ENCODE peak calls at places on chromosomes 16 and 17, in eight cellular contexts. X, D, A, B, L, S, M and J are unnamed samples.

GRCh38 chr17:75721463-75722011 is 278 bp downstream of the ITGB4 start:
- DNase-seq in X (no peak), A (no peak), M (peak; percentile 76), S (no peak), B (no peak), D (no peak), L (no peak), J (no peak)

GRCh38 chr16:62077998-62078397 is 41.8 kb upstream of the CDH8 start:
- DNase-seq in M (no peak), S (peak; percentile 40), D (peak; percentile 14), B (no peak), L (no peak), A (no peak), X (no peak), J (no peak)

GRCh38 chr16:85492617-85492957 is 120.5 kb upstream of the GSE1 start:
- DNase-seq in L (no peak), S (no peak), B (no peak), M (no peak), A (no peak), X (no peak), D (no peak), J (no peak)

GRCh38 chr17:50372708-50373556 is at the start of the genes EME1 and MRPL27:
- DNase-seq in D (peak; percentile 64), L (peak; percentile 55), M (peak; percentile 98), S (peak; percentile 74), B (peak; percentile 79), A (peak; percentile 85), X (peak; percentile 90), J (peak; percentile 68)

GRCh38 chr17:42928714-42929496 is 28.3 kb downstream of the G6PC1 start:
- DNase-seq in A (no peak), X (peak; percentile 66), L (peak; percentile 66), M (peak; percentile 95), D (peak; percentile 8), S (peak; percentile 21), B (no peak), J (peak; percentile 68)

GRCh38 chr17:73089322-73089721 is 3.2 kb downstream of the SLC39A11 start:
- DNase-seq in X (no peak), L (no peak), M (no peak), D (no peak), B (no peak), A (no peak), S (no peak), J (no peak)

GRCh38 chr17:36993227-36993626 is 44.5 kb downstream of the AATF start:
- DNase-seq in X (no peak), S (no peak), L (no peak), D (no peak), M (no peak), B (no peak), A (no peak), J (no peak)

GRCh38 chr16:75679366-75679765 is 2.6 kb upstream of the CPHXL2 start:
- DNase-seq in L (no peak), X (no peak), M (no peak), A (no peak), S (no peak), D (no peak), B (no peak), J (no peak)

GRCh38 chr16:12532871-12533610 is 270.6 kb downstream of the CPPED1 start:
- DNase-seq in M (no peak), X (no peak), B (no peak), A (no peak), S (no peak), D (no peak), L (no peak), J (no peak)

GRCh38 chr17:58339775-58340622 is 11.4 kb upstream of the TSPOAP1 start:
- DNase-seq in S (no peak), L (no peak), X (no peak), B (no peak), A (no peak), M (no peak), D (no peak), J (no peak)

GRCh38 chr16:3235856-3236669 is 1.1 kb upstream of the ZNF200 start:
- DNase-seq in D (no peak), B (peak; percentile 30), A (no peak), S (peak; percentile 15), M (no peak), X (no peak), L (no peak), J (no peak)